ENCODE peak calls at places on chromosome 14, in seven cellular contexts. H is AG10803; I is B cell; R is cardiac muscle cell; G is upper lobe of right lung; F is CD4-positive, alpha-beta T cell; D is GM20000. V is an unnamed sample.
A peak's percentile ranks its signal among the peaks of the same experiment; 100 is the strongest.

GRCh38 chr14:55913324-55914035 is 204.7 kb upstream of the PELI2 start:
- DNase-seq in F (no peak), D (no peak), R (peak; percentile 84), I (no peak), H (peak; percentile 25), G (no peak), V (no peak)

GRCh38 chr14:45112886-45113772 is 21.2 kb downstream of the FKBP3 start:
- DNase-seq in R (peak; percentile 21), I (no peak), D (no peak), F (no peak), G (no peak), H (no peak), V (no peak)

GRCh38 chr14:57692671-57693070 is 173.2 kb downstream of the SLC35F4 start:
- DNase-seq in H (peak; percentile 72), F (no peak), I (no peak), D (no peak), R (peak; percentile 83), G (no peak), V (peak; percentile 2)

GRCh38 chr14:87522575-87522974 is 470.4 kb downstream of the GALC start:
- DNase-seq in H (no peak), R (no peak), G (no peak), I (no peak), F (no peak), D (no peak), V (no peak)

GRCh38 chr14:40252817-40253447 is 820.7 kb upstream of the FBXO33 start:
- DNase-seq in D (no peak), H (no peak), R (no peak), F (no peak), I (no peak), G (no peak), V (no peak)

GRCh38 chr14:77457115-77457521 is 283 bp downstream of the VIPAS39 start:
- DNase-seq in D (no peak), R (no peak), F (no peak), I (no peak), G (no peak), H (peak; percentile 29), V (no peak)

GRCh38 chr14:92719890-92720323 is 28.5 kb downstream of the LGMN start:
- DNase-seq in D (no peak), I (no peak), G (no peak), H (peak; percentile 37), F (no peak), R (no peak), V (no peak)

GRCh38 chr14:99774204-99774497 is 19.1 kb upstream of the EML1 start:
- DNase-seq in H (no peak), I (no peak), G (no peak), D (no peak), F (no peak), R (no peak), V (no peak)

GRCh38 chr14:74661726-74662450 is 49.9 kb upstream of the LTBP2 start:
- DNase-seq in D (no peak), R (no peak), G (no peak), I (no peak), H (no peak), F (no peak), V (no peak)

GRCh38 chr14:91315844-91316267 is 71.4 kb upstream of the GPR68 start:
- DNase-seq in D (peak; percentile 89), I (peak; percentile 90), H (no peak), F (peak; percentile 60), G (no peak), R (no peak), V (peak; percentile 88)

GRCh38 chr14:64673329-64673728 is 30.9 kb upstream of the PLEKHG3 start:
- DNase-seq in R (no peak), F (no peak), G (no peak), H (no peak), D (no peak), I (no peak), V (no peak)

GRCh38 chr14:29037428-29037827 is 270.8 kb downstream of the FOXG1 start:
- DNase-seq in H (peak; percentile 12), D (no peak), R (no peak), F (no peak), I (no peak), G (no peak), V (no peak)

GRCh38 chr14:100066984-100067383 is 1.8 kb downstream of the EVL start:
- DNase-seq in F (no peak), R (no peak), G (no peak), H (no peak), D (no peak), I (no peak), V (peak; percentile 39)

GRCh38 chr14:66662374-66662773 is 154.4 kb downstream of the GPHN start:
- DNase-seq in D (no peak), F (no peak), R (peak; percentile 29), H (no peak), G (no peak), I (no peak), V (no peak)
- TF ChIP-seq CTCF in D (no peak), F (no peak), R (peak; percentile 62), H (peak; percentile 56), G (peak; percentile 35), I (no peak), V (no peak)

DNA sequence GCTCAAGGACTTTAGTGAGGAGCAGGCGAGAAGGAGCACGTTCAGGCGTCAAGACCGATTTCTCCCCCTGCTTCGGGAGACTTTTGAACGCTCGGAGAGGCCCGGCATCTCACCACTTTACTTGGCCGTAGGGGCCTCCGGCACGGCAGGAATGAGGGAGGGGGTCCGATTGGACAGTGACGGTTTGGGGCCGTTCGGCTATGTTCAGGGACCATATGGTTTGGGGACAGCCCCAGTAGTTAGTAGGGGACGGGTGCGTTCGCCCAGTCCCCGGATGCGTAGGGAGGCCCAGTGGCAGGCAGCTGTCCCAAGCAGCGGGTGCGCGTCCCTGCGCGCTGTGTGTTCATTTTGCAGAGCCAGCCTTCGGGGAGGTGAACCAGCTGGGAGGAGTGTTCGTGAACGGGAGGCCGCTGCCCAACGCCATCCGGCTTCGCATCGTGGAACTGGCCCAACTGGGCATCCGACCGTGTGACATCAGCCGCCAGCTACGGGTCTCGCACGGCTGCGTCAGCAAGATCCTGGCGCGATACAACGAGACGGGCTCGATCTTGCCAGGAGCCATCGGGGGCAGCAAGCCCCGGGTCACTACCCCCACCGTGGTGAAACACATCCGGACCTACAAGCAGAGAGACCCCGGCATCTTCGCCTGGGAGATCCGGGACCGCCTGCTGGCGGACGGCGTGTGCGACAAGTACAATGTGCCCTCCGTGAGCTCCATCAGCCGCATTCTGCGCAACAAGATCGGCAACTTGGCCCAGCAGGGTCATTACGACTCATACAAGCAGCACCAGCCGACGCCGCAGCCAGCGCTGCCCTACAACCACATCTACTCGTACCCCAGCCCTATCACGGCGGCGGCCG is 1.1 kb downstream of the PAX9 start:
- DNase-seq in F (no peak), I (no peak), R (no peak), G (no peak), D (no peak), H (peak; percentile 45), V (no peak)
- TF ChIP-seq CTCF in F (no peak), I (no peak), R (no peak), G (no peak), D (no peak), H (peak; percentile 33), V (no peak)

DNA sequence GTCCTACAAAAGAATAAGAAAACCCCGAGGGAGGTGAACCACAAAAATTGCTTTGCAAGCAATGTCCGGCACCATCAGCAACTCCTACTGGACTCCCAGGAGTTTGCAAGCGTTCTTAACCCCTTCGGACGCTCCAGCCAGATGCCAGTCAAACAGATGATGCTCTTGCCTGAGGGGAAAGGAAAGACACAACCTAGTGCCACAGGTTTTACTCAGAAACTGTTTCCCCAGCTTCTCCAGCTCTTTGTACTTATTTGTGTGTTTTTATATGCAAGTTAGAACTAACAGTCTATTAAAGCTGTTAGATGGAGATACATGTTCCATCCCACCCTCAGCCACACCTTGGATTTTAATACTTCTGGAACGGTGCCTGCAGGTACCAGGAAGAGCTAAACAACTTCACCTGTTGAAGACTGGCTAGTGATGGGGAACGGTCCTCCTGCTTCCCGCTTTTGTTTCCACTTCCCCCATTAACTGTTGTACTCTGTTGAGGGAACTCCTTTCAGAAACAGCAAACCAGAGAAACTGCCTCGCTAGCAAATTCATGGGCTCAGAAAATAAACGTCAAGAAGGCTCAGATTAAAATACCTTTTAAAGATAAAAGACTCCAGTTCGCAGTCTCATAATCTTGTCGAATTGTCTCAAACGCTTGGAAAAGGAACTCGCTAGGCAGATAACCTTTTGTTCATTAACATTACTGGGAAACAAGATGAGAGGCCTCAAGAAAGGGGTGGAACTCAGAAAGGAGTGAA is 1.1 kb upstream of the FERMT2 start:
- DNase-seq in D (peak; percentile 58), I (no peak), H (peak; percentile 81), R (peak; percentile 87), F (no peak), G (no peak), V (no peak)
- TF ChIP-seq CTCF in D (no peak), I (no peak), H (peak; percentile 78), R (peak; percentile 55), F (no peak), G (peak; percentile 49), V (no peak)

DNA sequence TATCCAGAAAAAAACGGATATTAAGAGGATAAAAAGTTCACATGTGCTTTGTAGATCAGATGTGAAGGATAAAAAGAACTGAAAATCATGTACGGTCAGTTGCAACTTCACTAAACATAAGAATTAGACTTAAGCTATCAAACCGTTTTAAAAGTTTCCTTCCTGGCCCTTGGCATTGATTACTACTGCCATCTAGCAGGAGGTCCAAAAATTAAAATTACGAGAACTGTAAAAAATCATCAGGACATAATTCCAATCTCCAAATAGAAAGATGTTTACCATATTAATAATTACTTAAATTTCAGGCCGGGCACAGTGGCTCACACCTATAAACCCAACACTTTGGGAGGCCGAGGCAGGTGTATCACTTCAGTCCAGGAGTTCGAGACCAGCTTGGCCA is 7.9 kb downstream of the WDR89 start:
- DNase-seq in I (no peak), H (no peak), R (peak; percentile 12), F (no peak), D (no peak), G (no peak), V (no peak)
- TF ChIP-seq CTCF in I (no peak), H (peak; percentile 17), R (no peak), F (no peak), D (no peak), G (no peak), V (no peak)

GRCh38 chr14:68231832-68232642 is 412.5 kb downstream of the RAD51B start:
- DNase-seq in D (no peak), F (no peak), G (no peak), H (no peak), R (peak; percentile 48), I (no peak), V (no peak)
- TF ChIP-seq CTCF in D (no peak), F (no peak), G (no peak), H (no peak), R (no peak), I (no peak), V (no peak)

GRCh38 chr14:24058260-24058950 is 6.6 kb downstream of the CARMIL3 start:
- DNase-seq in I (peak; percentile 51), G (peak; percentile 62), F (peak; percentile 44), D (peak; percentile 66), R (peak; percentile 76), H (peak; percentile 67), V (no peak)
- TF ChIP-seq CTCF in I (peak; percentile 75), G (peak; percentile 75), F (peak; percentile 70), D (no peak), R (peak; percentile 71), H (peak; percentile 85), V (peak; percentile 89)

DNA sequence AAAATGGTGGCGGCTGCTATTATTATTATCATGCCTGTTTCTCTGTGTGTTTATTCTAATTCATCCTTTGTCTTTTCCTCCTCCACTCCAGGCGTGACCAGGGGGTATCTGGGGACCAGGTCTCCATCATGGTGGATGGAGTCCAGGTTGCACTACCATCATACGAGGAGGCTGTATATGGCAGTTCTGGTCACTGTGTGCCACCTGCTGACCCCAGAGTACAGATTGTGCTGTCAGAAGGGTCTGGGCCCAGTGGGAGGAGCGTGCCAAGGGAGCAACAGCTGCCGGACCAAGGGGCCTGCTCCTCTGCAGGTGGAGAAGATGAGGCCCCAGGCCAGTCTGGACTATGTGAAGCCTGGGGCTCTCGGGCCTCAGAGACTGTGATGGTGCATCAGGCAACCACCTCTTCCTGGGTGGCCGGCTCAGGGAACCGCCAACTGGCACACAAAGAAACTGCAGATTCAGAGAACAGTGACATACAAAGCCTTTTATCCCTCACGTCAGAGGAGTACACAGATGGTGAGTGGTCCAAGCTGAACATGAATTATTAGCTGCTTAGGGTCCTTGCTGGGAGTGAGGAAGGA is 58.3 kb upstream of the SRSF5 start:
- DNase-seq in I (no peak), D (no peak), G (no peak), F (no peak), R (no peak), H (no peak), V (no peak)
- TF ChIP-seq CTCF in I (peak; percentile 25), D (no peak), G (peak; percentile 21), F (peak; percentile 23), R (peak; percentile 29), H (peak; percentile 14), V (no peak)